ENCODE peak calls at places on chromosomes 13 and 19, in four cellular contexts. One of them, this sample, is unnamed.

GRCh38 chr13:35768551-35768950 is 292.1 kb upstream of the MAB21L1 start:
- DNase-seq in mesendoderm: no peak
- DNase-seq in H1: no peak
- DNase-seq in H9: no peak
- DNase-seq in this sample: peak; percentile 76

GRCh38 chr19:14632286-14632685 is 42.4 kb downstream of the ADGRE3 start:
- DNase-seq in H1: no peak
- DNase-seq in mesendoderm: peak; percentile 41
- DNase-seq in H9: peak; percentile 68
- DNase-seq in this sample: peak; percentile 15

GRCh38 chr13:110409581-110409992 is 102.5 kb downstream of the COL4A2 start:
- DNase-seq in H9: no peak
- DNase-seq in H1: no peak
- DNase-seq in mesendoderm: no peak
- DNase-seq in this sample: peak; percentile 68

GRCh38 chr19:2064788-2065524 is 13.9 kb upstream of the MKNK2 start:
- DNase-seq in mesendoderm: no peak
- DNase-seq in H1: no peak
- DNase-seq in H9: no peak
- DNase-seq in this sample: no peak

GRCh38 chr13:100537486-100537885 is 51.1 kb downstream of the GGACT start:
- DNase-seq in H1: no peak
- DNase-seq in mesendoderm: no peak
- DNase-seq in H9: no peak
- DNase-seq in this sample: no peak

GRCh38 chr19:49613374-49613773 is 22.4 kb downstream of the PRR12 start:
- DNase-seq in H1: no peak
- DNase-seq in mesendoderm: no peak
- DNase-seq in H9: no peak
- DNase-seq in this sample: no peak

GRCh38 chr13:98507060-98507797 is 69.7 kb downstream of the STK24 start:
- DNase-seq in H1: peak; percentile 62
- DNase-seq in H9: no peak
- DNase-seq in mesendoderm: peak; percentile 97
- DNase-seq in this sample: no peak

GRCh38 chr13:78632956-78633355 is 26.0 kb downstream of the OBI1 start:
- DNase-seq in mesendoderm: no peak
- DNase-seq in H9: no peak
- DNase-seq in H1: no peak
- DNase-seq in this sample: no peak

GRCh38 chr19:22545751-22546150 is 88.4 kb upstream of the ZNF492 start:
- DNase-seq in H1: no peak
- DNase-seq in mesendoderm: peak; percentile 45
- DNase-seq in H9: no peak
- DNase-seq in this sample: no peak

GRCh38 chr13:77009011-77009410 is 17.1 kb downstream of the CLN5 start:
- DNase-seq in mesendoderm: no peak
- DNase-seq in H1: no peak
- DNase-seq in H9: no peak
- DNase-seq in this sample: peak; percentile 15

GRCh38 chr19:6935069-6935468 is 47.7 kb downstream of the ADGRE1 start:
- DNase-seq in mesendoderm: no peak
- DNase-seq in H1: no peak
- DNase-seq in H9: no peak
- DNase-seq in this sample: no peak

GRCh38 chr19:10680545-10681135 is 20.6 kb upstream of the QTRT1 start:
- DNase-seq in H1: no peak
- DNase-seq in mesendoderm: no peak
- DNase-seq in H9: no peak
- DNase-seq in this sample: no peak

GRCh38 chr13:113922412-113923118 is 51.3 kb downstream of the C13orf46 start:
- DNase-seq in mesendoderm: no peak
- DNase-seq in H1: no peak
- DNase-seq in H9: peak; percentile 14
- DNase-seq in this sample: no peak

GRCh38 chr13:75356426-75356825 is 125.5 kb downstream of the TBC1D4 start:
- DNase-seq in H1: no peak
- DNase-seq in mesendoderm: no peak
- DNase-seq in H9: no peak
- DNase-seq in this sample: no peak

GRCh38 chr19:19051478-19052213 is 12.1 kb upstream of the SLC25A42 start:
- DNase-seq in mesendoderm: no peak
- DNase-seq in H9: no peak
- DNase-seq in H1: no peak
- DNase-seq in this sample: no peak

GRCh38 chr19:10551698-10552301 is 8.1 kb downstream of the ATG4D start:
- DNase-seq in H1: no peak
- DNase-seq in H9: peak; percentile 55
- DNase-seq in mesendoderm: peak; percentile 70
- DNase-seq in this sample: no peak

GRCh38 chr13:107864543-107865460 is 350.5 kb downstream of the LIG4 start:
- DNase-seq in H9: no peak
- DNase-seq in mesendoderm: peak; percentile 78
- DNase-seq in H1: no peak
- DNase-seq in this sample: peak; percentile 86

GRCh38 chr19:43455321-43456113 is 9.9 kb downstream of the LYPD3 start:
- DNase-seq in H9: no peak
- DNase-seq in mesendoderm: no peak
- DNase-seq in H1: no peak
- DNase-seq in this sample: no peak

GRCh38 chr13:99803141-99803540 is 168.4 kb downstream of the ZIC5 start:
- DNase-seq in mesendoderm: no peak
- DNase-seq in H1: no peak
- DNase-seq in H9: no peak
- DNase-seq in this sample: no peak

GRCh38 chr19:16274466-16274865 is 50.2 kb upstream of the KLF2 start:
- DNase-seq in H1: no peak
- DNase-seq in H9: no peak
- DNase-seq in mesendoderm: no peak
- DNase-seq in this sample: no peak

GRCh38 chr13:100751826-100752225 is 77.2 kb upstream of the TMTC4 start:
- DNase-seq in H9: no peak
- DNase-seq in H1: no peak
- DNase-seq in mesendoderm: no peak
- DNase-seq in this sample: no peak

GRCh38 chr13:67515895-67516294 is 285.8 kb upstream of the PCDH9 start:
- DNase-seq in H1: no peak
- DNase-seq in H9: no peak
- DNase-seq in mesendoderm: no peak
- DNase-seq in this sample: peak; percentile 75

GRCh38 chr13:37954191-37954590 is 84.6 kb upstream of the TRPC4 start:
- DNase-seq in mesendoderm: no peak
- DNase-seq in H1: no peak
- DNase-seq in H9: no peak
- DNase-seq in this sample: no peak

GRCh38 chr19:14000691-14001365 is 5.3 kb downstream of the RFX1 start:
- DNase-seq in H9: no peak
- DNase-seq in H1: no peak
- DNase-seq in mesendoderm: no peak
- DNase-seq in this sample: no peak

GRCh38 chr19:2332341-2333026 is 4.0 kb downstream of the SPPL2B start:
- DNase-seq in H9: no peak
- DNase-seq in H1: no peak
- DNase-seq in mesendoderm: no peak
- DNase-seq in this sample: no peak

GRCh38 chr13:105232403-105232802 is 1303.1 kb downstream of the EFNB2 start:
- DNase-seq in H1: no peak
- DNase-seq in mesendoderm: no peak
- DNase-seq in H9: no peak
- DNase-seq in this sample: no peak

GRCh38 chr13:73326215-73326558 is 267.4 kb downstream of the KLF5 start:
- DNase-seq in mesendoderm: no peak
- DNase-seq in H9: no peak
- DNase-seq in H1: no peak
- DNase-seq in this sample: no peak

GRCh38 chr19:28319208-28319607 is 893.7 kb downstream of the UQCRFS1 start:
- DNase-seq in mesendoderm: no peak
- DNase-seq in H1: no peak
- DNase-seq in H9: no peak
- DNase-seq in this sample: no peak

GRCh38 chr19:18205180-18205915 is 1.5 kb upstream of the RAB3A start:
- DNase-seq in H9: peak; percentile 58
- DNase-seq in mesendoderm: peak; percentile 71
- DNase-seq in H1: no peak
- DNase-seq in this sample: peak; percentile 89

DNA sequence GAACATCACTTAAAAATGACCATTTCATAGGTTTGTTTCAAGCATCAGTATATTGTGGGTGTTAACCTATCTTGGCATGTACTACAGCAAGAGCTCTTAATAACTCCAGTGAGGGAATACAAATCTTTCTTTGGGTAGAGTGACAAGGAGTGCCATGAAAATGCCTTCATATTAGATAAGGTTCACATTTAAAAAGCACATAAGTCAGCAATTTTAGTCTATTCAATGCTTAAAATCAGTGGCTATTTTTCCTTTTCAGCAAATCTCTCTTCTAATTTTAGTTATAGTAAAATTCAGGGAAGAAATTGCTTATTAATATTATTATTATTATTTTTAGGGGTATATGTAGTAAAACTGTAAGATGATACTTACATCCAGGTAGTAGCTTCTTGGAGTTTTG is 291.1 kb downstream of the GPC6 start:
- DNase-seq in H1: no peak
- DNase-seq in H9: no peak
- DNase-seq in mesendoderm: no peak
- DNase-seq in this sample: no peak
- H4K5ac ChIP-seq in H1: no peak overlapping the region
- H4K5ac ChIP-seq in H9: no peak overlapping the region
- H4K5ac ChIP-seq in mesendoderm: no peak overlapping the region
- H4K5ac ChIP-seq in this sample: no peak overlapping the region

DNA sequence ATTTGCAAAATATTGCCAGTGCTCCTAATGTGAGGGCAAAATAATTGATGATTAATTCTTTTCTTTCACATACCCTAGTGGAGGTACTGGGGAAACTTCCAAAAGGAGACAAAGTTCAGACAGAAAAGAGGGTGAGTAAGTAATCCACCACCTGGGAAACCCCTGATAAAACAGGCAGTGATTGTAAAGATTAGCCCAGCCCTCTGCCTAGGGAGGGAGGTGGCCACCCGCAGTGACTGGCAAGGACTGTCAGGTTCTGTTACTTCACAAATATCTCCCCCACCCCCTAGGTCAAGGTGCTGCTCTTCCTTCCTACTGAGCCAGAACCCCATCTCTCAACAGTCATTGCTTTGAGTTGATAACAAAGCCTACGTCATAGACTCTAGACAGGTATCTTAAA is 239.7 kb downstream of the DNAJC15 start:
- DNase-seq in H9: no peak
- DNase-seq in mesendoderm: peak; percentile 59
- DNase-seq in H1: no peak
- DNase-seq in this sample: no peak
- H4K5ac ChIP-seq in H9: no peak overlapping the region
- H4K5ac ChIP-seq in mesendoderm: no peak overlapping the region
- H4K5ac ChIP-seq in H1: no peak overlapping the region
- H4K5ac ChIP-seq in this sample: no peak overlapping the region

GRCh38 chr19:38213469-38213868 is 10.6 kb downstream of the DPF1 start:
- DNase-seq in H1: no peak
- DNase-seq in mesendoderm: no peak
- DNase-seq in H9: no peak
- DNase-seq in this sample: no peak
- H4K5ac ChIP-seq in H1: no peak overlapping the region
- H4K5ac ChIP-seq in mesendoderm: no peak overlapping the region
- H4K5ac ChIP-seq in H9: no peak overlapping the region
- H4K5ac ChIP-seq in this sample: no peak overlapping the region

GRCh38 chr13:45432737-45433380 is 14.7 kb upstream of the SLC25A30 start:
- DNase-seq in H9: no peak
- DNase-seq in H1: no peak
- DNase-seq in mesendoderm: no peak
- DNase-seq in this sample: no peak
- H4K5ac ChIP-seq in H9: no peak overlapping the region
- H4K5ac ChIP-seq in H1: no peak overlapping the region
- H4K5ac ChIP-seq in mesendoderm: no peak overlapping the region
- H4K5ac ChIP-seq in this sample: no peak overlapping the region

DNA sequence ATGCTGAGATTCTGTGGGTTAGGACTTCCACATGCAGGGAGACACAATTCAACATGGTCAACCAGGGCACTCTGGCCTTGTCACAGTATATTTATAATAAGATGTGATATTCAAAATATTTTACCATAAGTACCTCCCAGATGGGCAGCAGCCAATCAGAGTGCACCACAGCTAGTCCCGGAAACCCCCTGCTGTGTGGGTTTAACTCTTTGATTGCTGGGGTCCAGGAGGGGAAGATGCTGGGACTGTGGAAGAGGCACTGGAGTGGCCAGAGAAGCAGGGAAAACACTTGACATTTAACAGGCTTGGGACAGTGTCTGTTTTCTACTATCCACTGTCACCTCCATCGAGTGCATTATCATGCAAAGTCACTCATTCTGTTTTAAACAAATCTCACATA is 99.0 kb downstream of the MBNL2 start:
- DNase-seq in H1: no peak
- DNase-seq in mesendoderm: no peak
- DNase-seq in H9: no peak
- DNase-seq in this sample: no peak
- H4K5ac ChIP-seq in H1: no peak overlapping the region
- H4K5ac ChIP-seq in mesendoderm: no peak overlapping the region
- H4K5ac ChIP-seq in H9: no peak overlapping the region
- H4K5ac ChIP-seq in this sample: no peak overlapping the region

GRCh38 chr13:46759861-46760260 is 37.1 kb downstream of the ESD start:
- DNase-seq in H1: no peak
- DNase-seq in mesendoderm: no peak
- DNase-seq in H9: no peak
- DNase-seq in this sample: no peak

GRCh38 chr13:46761174-46761573 is 35.8 kb downstream of the ESD start:
- DNase-seq in H1: no peak
- DNase-seq in H9: no peak
- DNase-seq in mesendoderm: no peak
- DNase-seq in this sample: no peak

GRCh38 chr13:46757640-46758039 is 39.3 kb downstream of the ESD start:
- DNase-seq in mesendoderm: no peak
- DNase-seq in H9: no peak
- DNase-seq in H1: no peak
- DNase-seq in this sample: no peak

GRCh38 chr13:46756977-46757376 is 40.0 kb downstream of the ESD start:
- DNase-seq in H1: no peak
- DNase-seq in H9: no peak
- DNase-seq in mesendoderm: no peak
- DNase-seq in this sample: peak; percentile 48

DNA sequence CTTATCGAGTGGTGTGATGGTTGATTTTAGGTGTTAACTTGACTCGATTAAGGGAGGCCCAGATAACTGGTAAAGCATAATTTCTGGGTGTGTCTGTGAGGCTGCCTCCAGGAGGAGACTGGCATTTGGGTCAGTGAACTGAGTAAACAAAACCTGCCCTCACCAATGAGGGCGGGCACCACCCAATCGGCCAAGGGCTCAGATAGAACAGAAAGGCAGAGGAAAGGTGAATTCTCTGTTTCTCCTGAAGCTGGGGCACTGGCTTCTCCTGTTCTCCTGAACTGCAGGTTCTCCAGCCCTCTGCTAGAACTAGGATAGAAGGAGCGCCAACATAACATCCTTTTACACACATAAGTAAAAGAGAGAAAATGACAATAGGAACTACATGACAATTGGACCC is 35.1 kb downstream of the ESD start:
- DNase-seq in H1: no peak
- DNase-seq in H9: no peak
- DNase-seq in mesendoderm: no peak
- DNase-seq in this sample: no peak
- H4K5ac ChIP-seq in H1: no peak overlapping the region
- H4K5ac ChIP-seq in H9: no peak overlapping the region
- H4K5ac ChIP-seq in mesendoderm: no peak overlapping the region
- H4K5ac ChIP-seq in this sample: no peak overlapping the region

This sample was measured in IMR-90.